ENCODE peak calls at places on chromosomes 13 and 19, in nine cellular contexts. Q, U, X, S, H, D, F, A and Y are unnamed samples.

GRCh38 chr13:112983428-112984196 is 14.6 kb downstream of the MCF2L start:
- DNase-seq in Q (peak), U (no peak), X (peak), S (no peak), H (no peak), D (no peak), F (peak), A (peak), Y (no peak)

GRCh38 chr19:31944286-31944685 is 401.1 kb upstream of the ZNF507 start:
- DNase-seq in Q (no peak), U (no peak), X (no peak), S (no peak), H (no peak), D (no peak), F (no peak), A (no peak), Y (no peak)

GRCh38 chr19:54248016-54248601 is 5.5 kb upstream of the LILRA6 start:
- DNase-seq in Q (no peak), U (peak), X (peak), S (no peak), H (no peak), D (peak), F (no peak), A (no peak), Y (no peak)

GRCh38 chr13:64855506-64855905 is 2374.6 kb downstream of the PCDH9 start:
- DNase-seq in Q (no peak), U (no peak), X (no peak), S (peak), H (no peak), D (no peak), F (peak), A (no peak), Y (no peak)

GRCh38 chr13:112642061-112642460 is 47.8 kb upstream of the ATP11A start:
- DNase-seq in Q (no peak), U (no peak), X (no peak), S (no peak), H (no peak), D (no peak), F (no peak), A (no peak), Y (no peak)

GRCh38 chr19:50380137-50380536 is 3.9 kb downstream of the NR1H2 start:
- DNase-seq in Q (no peak), U (no peak), X (no peak), S (no peak), H (no peak), D (no peak), F (no peak), A (no peak), Y (no peak)

GRCh38 chr19:5038631-5039271 is 69.8 kb downstream of the KDM4B start:
- DNase-seq in Q (no peak), U (no peak), X (no peak), S (no peak), H (no peak), D (no peak), F (no peak), A (peak), Y (no peak)

GRCh38 chr19:13839938-13840750 is 36.8 kb upstream of the NANOS3 start:
- DNase-seq in Q (peak), U (no peak), X (no peak), S (no peak), H (peak), D (peak), F (no peak), A (peak), Y (no peak)

GRCh38 chr19:49861127-49861526 is 6.2 kb downstream of the PNKP start:
- DNase-seq in Q (peak), U (no peak), X (no peak), S (no peak), H (no peak), D (peak), F (no peak), A (no peak), Y (no peak)

GRCh38 chr13:113159701-113160100 is 1.3 kb downstream of the PROZ start:
- DNase-seq in Q (no peak), U (no peak), X (no peak), S (no peak), H (no peak), D (no peak), F (no peak), A (no peak), Y (no peak)

GRCh38 chr19:4937060-4937459 is 27.8 kb downstream of the UHRF1 start:
- DNase-seq in Q (no peak), U (no peak), X (no peak), S (no peak), H (no peak), D (no peak), F (no peak), A (no peak), Y (no peak)

GRCh38 chr19:40177286-40178070 is 13.7 kb upstream of the MAP3K10 start:
- DNase-seq in Q (no peak), U (no peak), X (no peak), S (no peak), H (no peak), D (no peak), F (no peak), A (no peak), Y (no peak)

GRCh38 chr13:50990540-50991506 is 81.2 kb downstream of the RNASEH2B start:
- DNase-seq in Q (no peak), U (peak), X (peak), S (peak), H (peak), D (peak), F (peak), A (no peak), Y (no peak)

GRCh38 chr13:95480131-95480545 is 72.4 kb upstream of the CLDN10 start:
- DNase-seq in Q (no peak), U (peak), X (peak), S (no peak), H (peak), D (peak), F (no peak), A (no peak), Y (no peak)

GRCh38 chr13:33275916-33276315 is 9.6 kb downstream of the STARD13 start:
- DNase-seq in Q (no peak), U (no peak), X (no peak), S (no peak), H (no peak), D (no peak), F (no peak), A (no peak), Y (no peak)

GRCh38 chr13:33270906-33271538 is 14.5 kb downstream of the STARD13 start:
- DNase-seq in Q (no peak), U (no peak), X (no peak), S (no peak), H (no peak), D (no peak), F (no peak), A (no peak), Y (no peak)

GRCh38 chr13:33274264-33274663 is 11.3 kb downstream of the STARD13 start:
- DNase-seq in Q (no peak), U (no peak), X (no peak), S (no peak), H (no peak), D (no peak), F (no peak), A (no peak), Y (no peak)

GRCh38 chr13:33271759-33272158 is 13.8 kb downstream of the STARD13 start:
- DNase-seq in Q (no peak), U (no peak), X (no peak), S (no peak), H (no peak), D (no peak), F (no peak), A (no peak), Y (no peak)

DNA sequence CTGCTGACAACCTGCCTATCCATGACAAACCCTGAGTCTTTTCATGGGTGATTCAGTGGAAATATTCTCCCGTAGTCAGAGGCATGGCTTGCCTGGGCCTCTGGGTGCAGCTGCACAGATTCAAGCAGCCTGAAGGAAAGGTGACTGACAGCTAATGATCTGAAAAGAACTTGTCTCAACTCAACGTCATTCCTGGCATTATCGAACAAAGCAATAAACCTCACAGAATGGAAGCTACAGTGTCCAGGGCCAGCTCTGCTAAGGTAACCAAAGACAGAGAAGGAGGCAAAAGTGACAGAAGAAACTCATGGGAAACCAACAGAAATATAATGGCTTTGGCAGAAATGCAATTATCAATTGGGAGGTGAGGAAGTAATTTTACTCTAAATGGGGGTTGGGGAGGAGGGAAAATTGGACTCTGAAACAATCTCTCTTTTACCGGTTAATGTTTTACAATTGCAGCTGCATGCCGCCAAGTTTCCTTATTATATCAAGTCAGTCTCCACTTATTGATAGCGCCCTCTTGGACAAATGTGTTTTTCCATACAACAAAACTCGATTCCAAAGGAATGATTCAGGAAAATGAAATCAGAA is 12.9 kb downstream of the STARD13 start:
- DNase-seq in Q (no peak), U (no peak), X (no peak), S (no peak), H (no peak), D (no peak), F (no peak), A (no peak), Y (no peak)
- TF ChIP-seq CTCF in Q (no peak), U (no peak), X (no peak), S (no peak), H (no peak), D (no peak), F (no peak), A (no peak), Y (no peak)

DNA sequence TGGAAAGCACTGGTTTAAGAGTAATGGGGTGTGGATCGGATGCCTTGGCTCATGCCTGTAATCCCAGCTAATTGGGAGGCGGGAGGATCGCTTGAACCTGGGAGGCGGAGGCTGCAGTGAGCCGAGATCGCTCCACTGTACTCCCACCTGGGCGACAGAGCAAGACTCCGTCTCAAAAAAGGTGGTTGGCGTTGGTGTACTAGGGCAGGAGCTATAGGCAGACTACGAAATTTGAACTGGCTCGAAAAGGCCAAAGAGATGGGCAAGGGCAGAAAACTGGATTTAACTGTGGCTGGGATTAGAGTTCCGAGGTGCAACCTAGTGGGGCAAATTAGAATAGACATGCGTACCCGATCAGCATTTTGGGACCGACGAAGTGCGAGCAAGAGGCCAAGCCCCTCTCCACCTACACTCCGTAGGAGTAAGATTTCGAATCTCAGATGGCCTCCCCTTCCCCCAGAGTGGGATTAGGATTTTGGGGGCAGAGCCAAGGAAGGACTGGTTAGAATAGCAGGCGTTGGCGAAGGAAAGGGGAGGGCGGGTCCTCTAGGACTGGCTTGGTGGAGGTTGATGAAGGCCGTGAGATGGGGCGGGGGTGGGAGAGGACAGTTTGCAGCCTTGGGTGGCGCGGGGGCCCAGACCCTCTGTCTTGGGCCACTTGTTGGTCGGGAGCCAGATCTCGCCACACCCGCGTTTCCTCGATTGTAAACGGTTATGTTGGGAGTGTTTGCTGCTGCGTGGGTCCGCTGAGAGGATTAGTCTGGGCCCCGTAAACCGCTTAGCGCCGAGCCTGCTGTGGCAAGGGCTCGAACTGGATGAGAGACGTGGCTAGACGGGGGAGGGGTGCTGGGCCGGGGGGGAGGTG is 2.0 kb upstream of the INAFM1 start:
- DNase-seq in Q (peak), U (no peak), X (peak), S (no peak), H (peak), D (no peak), F (no peak), A (no peak), Y (no peak)
- TF ChIP-seq CTCF in Q (no peak), U (no peak), X (no peak), S (no peak), H (no peak), D (no peak), F (no peak), A (no peak), Y (no peak)

DNA sequence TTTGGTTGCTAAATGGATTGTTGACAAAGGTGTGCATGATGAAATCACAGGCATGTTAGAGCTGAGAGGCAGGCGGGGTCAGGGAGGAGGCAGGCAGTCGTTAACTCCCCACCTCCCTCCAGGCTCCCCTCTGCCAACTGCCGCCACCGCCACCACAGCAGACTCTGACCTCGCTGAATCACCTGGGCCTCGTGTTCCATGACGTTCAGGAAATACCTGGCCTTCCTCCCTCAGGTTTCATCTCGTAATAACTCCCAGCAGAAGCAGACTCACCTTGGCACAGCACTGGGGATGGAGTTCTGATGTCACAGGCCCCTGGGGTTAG is 198.5 kb downstream of the KATNAL1 start:
- DNase-seq in Q (peak), U (no peak), X (no peak), S (no peak), H (no peak), D (no peak), F (no peak), A (peak), Y (no peak)
- TF ChIP-seq CTCF in Q (no peak), U (no peak), X (no peak), S (no peak), H (no peak), D (no peak), F (no peak), A (no peak), Y (no peak)

GRCh38 chr19:679418-680286 is 3.5 kb downstream of the FSTL3 start:
- DNase-seq in Q (peak), U (no peak), X (peak), S (no peak), H (peak), D (peak), F (peak), A (peak), Y (no peak)
- TF ChIP-seq CTCF in Q (no peak), U (no peak), X (no peak), S (no peak), H (no peak), D (no peak), F (peak), A (no peak), Y (peak)

GRCh38 chr19:28977826-28978225 is 235.1 kb downstream of the UQCRFS1 start:
- DNase-seq in Q (no peak), U (no peak), X (no peak), S (no peak), H (no peak), D (no peak), F (no peak), A (no peak), Y (no peak)
- TF ChIP-seq CTCF in Q (no peak), U (no peak), X (no peak), S (no peak), H (no peak), D (no peak), F (peak), A (peak), Y (peak)